ENCODE peak calls at places on chromosomes 6 and 20, in ten cellular contexts. R is GM23338, Q is epithelial cell of esophagus, A is kidney epithelial cell, E is neural crest cell, I is AG09319, W is WTC11, Y is neural progenitor cell, Z is astrocyte of the spinal cord, D is foreskin keratinocyte. N is an unnamed sample.

GRCh38 chr6:135458051-135458450 is 39.5 kb downstream of the AHI1 start:
- DNase-seq in R (no peak), Q (no peak), A (no peak), E (no peak), I (no peak), W (no peak), Y (no peak), Z (no peak), D (no peak), N (no peak)

GRCh38 chr6:43867246-43867645 is 97.2 kb downstream of the VEGFA start:
- DNase-seq in R (no peak), Q (no peak), A (no peak), E (no peak), I (no peak), W (no peak), Y (no peak), Z (no peak), D (no peak), N (no peak)

GRCh38 chr6:106477790-106478189 is 117.3 kb downstream of the CRYBG1 start:
- DNase-seq in R (no peak), Q (peak; percentile 25), A (no peak), E (no peak), I (no peak), W (no peak), Y (no peak), Z (no peak), D (no peak), N (no peak)

GRCh38 chr20:37800618-37801017 is 102.3 kb upstream of the VSTM2L start:
- DNase-seq in R (no peak), Q (no peak), A (no peak), E (no peak), I (no peak), W (no peak), Y (no peak), Z (no peak), D (no peak), N (no peak)

GRCh38 chr20:43925786-43926185 is 11.1 kb downstream of the TOX2 start:
- DNase-seq in R (no peak), Q (peak; percentile 34), A (no peak), E (no peak), I (no peak), W (no peak), Y (no peak), Z (no peak), D (no peak), N (no peak)

GRCh38 chr6:129889580-129889979 is 28.5 kb upstream of the TMEM244 start:
- DNase-seq in R (no peak), Q (peak; percentile 87), A (no peak), E (no peak), I (peak; percentile 39), W (no peak), Y (no peak), Z (peak; percentile 90), D (peak; percentile 80), N (no peak)

GRCh38 chr6:67433124-67433523 is 1202.0 kb upstream of the ADGRB3 start:
- DNase-seq in R (no peak), Q (no peak), A (no peak), E (no peak), I (no peak), W (no peak), Y (no peak), Z (peak; percentile 36), D (no peak), N (no peak)

GRCh38 chr6:30730611-30731435 is 10.7 kb downstream of the TUBB start:
- DNase-seq in R (peak; percentile 94), Q (peak; percentile 91), A (no peak), E (peak; percentile 57), I (no peak), W (peak; percentile 88), Y (peak; percentile 77), Z (no peak), D (peak; percentile 63), N (peak; percentile 80)

GRCh38 chr6:128363424-128363823 is 157.0 kb downstream of the PTPRK start:
- DNase-seq in R (no peak), Q (no peak), A (peak; percentile 57), E (no peak), I (no peak), W (no peak), Y (no peak), Z (no peak), D (no peak), N (no peak)

GRCh38 chr20:60091284-60091683 is 133.1 kb downstream of the CDH26 start:
- DNase-seq in R (no peak), Q (no peak), A (no peak), E (no peak), I (no peak), W (no peak), Y (no peak), Z (no peak), D (no peak), N (no peak)

GRCh38 chr6:169397684-169398083 is 144.0 kb upstream of the THBS2 start:
- DNase-seq in R (no peak), Q (no peak), A (no peak), E (no peak), I (no peak), W (no peak), Y (no peak), Z (no peak), D (no peak), N (no peak)

GRCh38 chr6:26199057-26199772 is 112.0 kb downstream of the HFE start:
- DNase-seq in R (peak; percentile 89), Q (peak; percentile 96), A (no peak), E (peak; percentile 55), I (peak; percentile 93), W (peak; percentile 70), Y (peak; percentile 89), Z (peak; percentile 97), D (peak; percentile 89), N (peak; percentile 84)

GRCh38 chr20:50931048-50931305 is 260 bp downstream of the ADNP start:
- DNase-seq in R (no peak), Q (no peak), A (no peak), E (no peak), I (no peak), W (no peak), Y (no peak), Z (no peak), D (no peak), N (peak; percentile 75)

GRCh38 chr6:98641929-98642328 is 192.4 kb upstream of the POU3F2 start:
- DNase-seq in R (no peak), Q (no peak), A (no peak), E (peak; percentile 36), I (no peak), W (no peak), Y (peak; percentile 75), Z (peak; percentile 46), D (no peak), N (no peak)

GRCh38 chr6:7899046-7899888 is 11.3 kb downstream of the TXNDC5 start:
- DNase-seq in R (peak; percentile 22), Q (no peak), A (no peak), E (no peak), I (no peak), W (peak; percentile 15), Y (peak; percentile 60), Z (no peak), D (no peak), N (peak; percentile 54)
- TF ChIP-seq CTCF in R (peak; percentile 46), Q (peak; percentile 23), A (no peak), E (no peak), I (no peak), W (no peak), Y (peak; percentile 37), Z (no peak), D (peak; percentile 19), N (peak; percentile 35)

GRCh38 chr6:158869010-158869603 is 49.9 kb upstream of the EZR start:
- DNase-seq in R (peak; percentile 86), Q (no peak), A (no peak), E (peak; percentile 16), I (no peak), W (no peak), Y (peak; percentile 80), Z (no peak), D (no peak), N (no peak)

GRCh38 chr6:158870418-158870957 is 51.3 kb upstream of the EZR start:
- DNase-seq in R (no peak), Q (peak; percentile 61), A (no peak), E (no peak), I (no peak), W (no peak), Y (no peak), Z (no peak), D (no peak), N (no peak)

GRCh38 chr6:158868122-158868480 is 48.9 kb upstream of the EZR start:
- DNase-seq in R (no peak), Q (no peak), A (no peak), E (no peak), I (no peak), W (no peak), Y (no peak), Z (no peak), D (no peak), N (no peak)

GRCh38 chr6:158867381-158868121 is 48.4 kb upstream of the EZR start:
- DNase-seq in R (no peak), Q (peak; percentile 69), A (no peak), E (no peak), I (no peak), W (no peak), Y (no peak), Z (no peak), D (peak; percentile 19), N (no peak)

GRCh38 chr6:158869604-158870417 is 50.6 kb upstream of the EZR start:
- DNase-seq in R (peak; percentile 97), Q (peak; percentile 99), A (peak; percentile 95), E (peak; percentile 84), I (no peak), W (peak; percentile 95), Y (peak; percentile 96), Z (peak; percentile 93), D (peak; percentile 98), N (peak; percentile 98)
- TF ChIP-seq CTCF in R (no peak), Q (peak; percentile 39), A (no peak), E (peak; percentile 42), I (no peak), W (no peak), Y (no peak), Z (no peak), D (peak; percentile 58), N (peak; percentile 31)

GRCh38 chr20:5153612-5154542 is 27.1 kb downstream of the CDS2 start:
- DNase-seq in R (no peak), Q (peak; percentile 90), A (no peak), E (no peak), I (no peak), W (no peak), Y (no peak), Z (peak; percentile 20), D (peak; percentile 89), N (no peak)
- TF ChIP-seq CTCF in R (no peak), Q (peak; percentile 21), A (no peak), E (no peak), I (no peak), W (no peak), Y (no peak), Z (no peak), D (peak; percentile 49), N (no peak)

DNA sequence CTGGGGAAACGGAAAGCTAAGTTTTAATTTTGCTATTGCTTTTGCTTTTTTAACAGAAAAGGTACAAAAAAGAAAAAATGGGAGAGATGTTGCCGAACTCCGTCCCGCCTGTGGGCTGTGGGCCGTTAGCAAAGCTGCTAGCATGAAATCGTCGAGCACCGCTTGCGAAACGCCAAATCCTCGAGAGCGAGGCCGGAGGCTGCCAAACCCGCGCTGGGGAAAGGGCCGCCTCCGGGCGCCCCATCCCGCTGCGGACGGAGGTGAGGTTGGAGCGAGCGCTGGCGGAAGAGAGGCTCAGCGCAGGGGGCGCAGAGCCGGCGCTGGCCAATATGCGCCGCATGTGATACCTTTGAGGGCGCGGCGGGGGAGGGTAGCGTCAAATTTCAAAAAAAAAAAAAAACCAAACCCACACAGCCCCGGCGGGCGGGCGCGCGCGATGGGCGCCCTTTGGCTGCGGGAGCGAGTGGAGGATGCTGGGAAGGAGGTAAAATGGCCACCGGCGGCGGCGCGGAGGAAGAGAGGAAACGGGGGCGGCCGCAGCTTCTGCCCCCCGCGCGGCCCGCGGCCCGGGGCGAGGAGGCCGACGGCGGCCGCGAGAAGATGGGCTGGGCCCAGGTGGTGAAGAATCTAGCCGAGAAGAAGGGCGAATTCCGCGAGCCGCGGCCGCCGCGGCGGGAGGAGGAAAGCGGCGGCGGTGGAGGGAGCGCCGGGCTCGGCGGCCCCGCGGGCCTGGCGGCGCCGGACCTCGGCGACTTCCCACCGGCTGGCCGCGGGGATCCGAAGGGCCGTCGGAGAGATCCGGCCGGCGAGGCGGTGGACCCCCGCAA is at the start of gene ZCCHC3:
- DNase-seq in R (peak; percentile 97), Q (peak; percentile 90), A (peak; percentile 51), E (peak; percentile 71), I (peak; percentile 91), W (peak; percentile 88), Y (peak; percentile 96), Z (peak; percentile 97), D (peak; percentile 76), N (peak; percentile 94)
- TF ChIP-seq CTCF in R (no peak), Q (no peak), A (no peak), E (peak; percentile 19), I (peak; percentile 11), W (no peak), Y (peak; percentile 38), Z (peak; percentile 10), D (peak; percentile 49), N (no peak)